ENCODE peak calls at places on chromosomes 2 and 18, in six cellular contexts. Z is stomach; U is CD4-positive, alpha-beta T cell; Y is suprapubic skin; X is ovary; N is neural progenitor cell. A is an unnamed sample.

GRCh38 chr2:187615364-187615763 is 61.1 kb upstream of the TFPI start:
- DNase-seq in N (no peak), Z (no peak), Y (no peak), U (no peak), X (no peak), A (no peak)

GRCh38 chr2:191926671-191927070 is 79.8 kb upstream of the CAVIN2 start:
- DNase-seq in X (no peak), Y (no peak), N (no peak), Z (no peak), U (no peak), A (no peak)

GRCh38 chr2:55776966-55777365 is 83.3 kb upstream of the PNPT1 start:
- DNase-seq in Z (no peak), U (no peak), Y (no peak), X (no peak), N (no peak), A (no peak)

GRCh38 chr2:219142329-219142728 is 18.3 kb downstream of the NHEJ1 start:
- DNase-seq in U (no peak), X (no peak), Y (no peak), N (no peak), Z (no peak), A (no peak)

GRCh38 chr2:219352448-219353023 is 20.0 kb upstream of the RESP18 start:
- DNase-seq in Y (peak), Z (peak), U (peak), X (no peak), N (peak), A (no peak)

GRCh38 chr2:241817126-241817820 is 8.3 kb downstream of the NEU4 start:
- DNase-seq in U (no peak), N (no peak), X (no peak), Z (no peak), Y (peak), A (no peak)

GRCh38 chr18:74370163-74370562 is 54.5 kb downstream of the C18orf63 start:
- DNase-seq in N (no peak), U (no peak), Y (no peak), X (no peak), Z (no peak), A (no peak)

GRCh38 chr2:218301176-218301819 is 9.0 kb upstream of the TMBIM1 start:
- DNase-seq in Z (peak), N (peak), Y (peak), U (peak), X (peak), A (no peak)

GRCh38 chr2:17442334-17442733 is 75.9 kb downstream of the RAD51AP2 start:
- DNase-seq in Z (no peak), U (no peak), Y (no peak), N (no peak), X (no peak), A (no peak)

GRCh38 chr2:221527759-221528444 is 44.2 kb downstream of the EPHA4 start:
- DNase-seq in Z (no peak), X (no peak), U (peak), N (no peak), Y (no peak), A (no peak)

GRCh38 chr2:10333247-10333613 is 30.5 kb downstream of the HPCAL1 start:
- DNase-seq in N (no peak), X (no peak), Y (no peak), Z (no peak), U (no peak), A (no peak)

GRCh38 chr18:43420950-43421349 is 143.7 kb upstream of the SYT4 start:
- DNase-seq in Z (no peak), N (peak), X (no peak), U (no peak), Y (no peak), A (no peak)

GRCh38 chr2:62505109-62505508 is 886 bp downstream of the TMEM17 start:
- DNase-seq in Z (no peak), Y (no peak), X (no peak), N (no peak), U (no peak), A (no peak)

GRCh38 chr2:62505649-62506420 is at the start of gene TMEM17:
- DNase-seq in Y (peak), X (peak), Z (peak), N (peak), U (no peak), A (peak)

GRCh38 chr2:62501794-62502500 is 4.0 kb downstream of the TMEM17 start:
- DNase-seq in Y (no peak), X (no peak), Z (no peak), U (no peak), N (no peak), A (no peak)

GRCh38 chr2:62506421-62506750 is 391 bp upstream of the TMEM17 start:
- DNase-seq in U (no peak), Y (no peak), N (no peak), X (no peak), Z (no peak), A (no peak)

DNA sequence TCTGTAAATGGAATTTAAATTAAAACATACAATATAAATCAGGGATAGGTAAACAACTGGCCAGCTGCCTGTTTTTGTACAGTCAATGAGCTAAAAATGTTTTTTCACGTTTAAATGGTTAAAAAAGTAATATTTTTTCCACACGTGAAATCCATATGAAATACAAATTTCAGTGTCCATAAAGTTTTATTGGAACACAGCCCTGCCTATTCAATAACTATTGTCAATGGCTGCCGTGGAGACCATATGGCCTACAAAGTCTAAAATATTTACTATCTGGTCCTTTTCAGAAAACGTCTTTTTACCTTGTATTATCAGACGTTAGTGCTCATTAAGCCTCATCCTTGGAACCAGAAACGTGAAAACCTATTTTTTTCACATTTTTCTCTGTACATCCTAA is 1.3 kb downstream of the TMEM17 start:
- DNase-seq in Y (no peak), N (no peak), X (no peak), U (no peak), Z (no peak), A (no peak)
- H3K27ac ChIP-seq in Y (peak), N (no peak), X (no peak), U (no peak), Z (peak), A (no peak)

GRCh38 chr2:158120102-158120501 is 18.4 kb downstream of the UPP2 start:
- DNase-seq in Y (no peak), X (no peak), U (no peak), N (no peak), Z (no peak), A (no peak)
- TF ChIP-seq CTCF in Y (no peak), X (no peak), U (no peak), N (no peak), Z (no peak), A (no peak)

DNA sequence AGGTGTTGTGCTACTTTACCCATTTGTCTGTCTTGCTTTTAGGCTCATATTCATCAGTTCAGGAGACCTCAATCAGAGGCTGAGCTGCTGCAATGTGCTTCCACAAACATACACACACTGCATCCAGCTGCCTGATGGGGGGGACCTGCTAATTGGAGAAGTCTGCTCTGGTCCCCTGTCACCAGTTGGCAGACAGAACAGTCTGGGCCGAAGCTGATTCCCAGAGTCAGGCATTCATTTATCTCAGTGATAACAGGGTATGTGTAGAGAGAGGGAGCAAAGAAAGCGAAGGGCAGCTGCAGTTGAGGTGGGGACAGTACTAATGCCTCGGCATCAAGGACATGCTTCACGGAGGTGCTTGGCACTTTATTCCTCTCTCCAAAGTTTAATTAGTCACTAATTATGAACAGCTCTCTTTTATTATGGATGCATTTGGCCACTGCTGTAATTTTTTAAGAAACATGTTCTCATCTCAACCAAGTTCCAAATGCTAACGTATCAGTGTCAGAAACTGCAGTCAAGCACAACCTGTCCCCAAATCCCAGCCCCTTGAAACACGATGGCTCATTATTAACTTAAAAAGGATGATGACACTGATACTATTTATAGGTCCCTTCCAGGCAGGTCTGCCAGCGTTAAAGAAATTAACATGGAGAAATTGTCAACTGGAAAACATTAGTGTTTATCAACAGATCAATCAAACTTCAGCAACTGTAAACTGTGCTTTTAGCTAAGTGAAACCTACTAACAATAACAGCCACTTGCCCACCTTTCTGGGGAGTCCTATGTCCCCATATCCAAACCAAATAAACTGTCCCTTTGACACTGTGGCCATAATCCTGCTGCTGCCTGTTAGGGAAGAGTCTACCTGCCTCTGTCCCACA is 584.1 kb upstream of the PIK3C3 start:
- DNase-seq in U (no peak), Z (no peak), X (no peak), N (no peak), Y (no peak), A (no peak)
- H3K27ac ChIP-seq in U (no peak), Z (no peak), X (no peak), N (no peak), Y (no peak), A (no peak)

GRCh38 chr2:50674876-50675275 is 357.1 kb downstream of the NRXN1 start:
- DNase-seq in N (peak), X (no peak), U (no peak), Z (no peak), Y (no peak), A (no peak)
- TF ChIP-seq CTCF in N (peak), X (no peak), U (no peak), Z (no peak), Y (no peak), A (no peak)

GRCh38 chr2:231546014-231546413 is 15.8 kb upstream of the NMUR1 start:
- DNase-seq in U (no peak), Z (no peak), X (no peak), N (no peak), Y (no peak), A (no peak)
- H3K27ac ChIP-seq in U (no peak), Z (peak), X (no peak), N (no peak), Y (no peak), A (no peak)

DNA sequence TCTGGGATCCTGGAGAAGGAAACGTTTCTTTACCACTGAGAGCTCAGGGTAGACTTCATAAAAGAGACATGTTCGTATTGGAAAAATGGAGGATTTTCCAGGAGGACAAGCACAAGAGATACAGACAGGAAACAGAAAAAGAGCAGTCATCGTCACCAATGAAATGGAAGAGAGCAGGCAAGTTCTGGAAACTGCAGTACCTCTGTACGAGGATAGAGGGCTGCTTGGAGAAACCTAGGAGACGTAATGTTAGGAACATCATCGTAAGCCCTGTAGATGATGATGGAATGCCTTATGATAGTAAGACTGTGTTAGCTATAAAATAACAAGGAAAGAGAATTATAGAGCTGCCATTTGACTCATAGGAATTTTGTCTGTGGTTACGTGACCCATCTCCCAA is 121.1 kb upstream of the KLHL14 start:
- DNase-seq in Z (no peak), U (no peak), N (no peak), X (no peak), Y (no peak), A (no peak)
- TF ChIP-seq CTCF in Z (no peak), U (no peak), N (peak), X (no peak), Y (no peak), A (no peak)

GRCh38 chr2:71720596-71721361 is 267.4 kb downstream of the DYSF start:
- DNase-seq in X (no peak), N (no peak), U (no peak), Y (peak), Z (no peak), A (no peak)

GRCh38 chr2:71720283-71720560 is 266.9 kb downstream of the DYSF start:
- DNase-seq in Z (no peak), Y (peak), N (no peak), X (no peak), U (no peak), A (no peak)

GRCh38 chr2:71721669-71722068 is 268.3 kb downstream of the DYSF start:
- DNase-seq in Z (no peak), N (no peak), X (no peak), U (no peak), Y (no peak), A (no peak)

GRCh38 chr2:71722286-71722685 is 268.9 kb downstream of the DYSF start:
- DNase-seq in N (no peak), U (no peak), Y (no peak), X (no peak), Z (no peak), A (no peak)

GRCh38 chr2:71721362-71721665 is 268.0 kb downstream of the DYSF start:
- DNase-seq in Z (no peak), N (no peak), U (no peak), X (no peak), Y (no peak), A (no peak)
- H3K27ac ChIP-seq in Z (peak), N (no peak), U (no peak), X (no peak), Y (peak), A (no peak)

DNA sequence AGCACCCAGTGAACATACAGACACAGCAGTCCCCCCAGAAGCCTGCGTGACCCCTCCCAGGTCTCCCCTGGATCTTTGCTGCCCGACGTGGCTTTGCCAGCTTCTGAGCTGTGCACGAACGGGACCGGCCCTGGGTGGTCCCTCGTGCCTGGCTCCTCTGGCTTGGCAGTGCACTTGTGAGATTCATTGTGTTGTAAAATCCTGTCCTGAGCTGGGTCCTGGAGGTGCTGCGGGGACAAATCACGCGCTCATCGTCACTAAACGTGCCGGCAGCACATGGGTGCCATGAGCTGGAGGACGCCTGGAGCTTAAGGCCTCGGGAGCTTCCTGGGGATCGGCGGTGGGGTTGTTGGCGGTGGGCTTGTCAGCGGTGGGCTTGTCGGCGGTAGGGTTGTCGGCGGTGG is 104.9 kb downstream of the FAM210A start:
- DNase-seq in Z (no peak), N (no peak), X (no peak), U (no peak), Y (no peak), A (no peak)
- TF ChIP-seq CTCF in Z (no peak), N (no peak), X (no peak), U (no peak), Y (no peak), A (no peak)

GRCh38 chr2:108614043-108614435 is 79.8 kb downstream of the LIMS1 start:
- DNase-seq in Z (no peak), X (no peak), N (no peak), U (no peak), Y (no peak), A (no peak)
- H3K27ac ChIP-seq in Z (peak), X (no peak), N (no peak), U (no peak), Y (peak), A (peak)

A was measured in RWPE2.